ENCODE peak calls at places on chromosomes 5 and 9, in ten cellular contexts. N is tibial artery, E is testis, K is RWPE1, H is suprapubic skin, I is ascending aorta, W is PC-9, Q is SK-N-SH, X is uterus, V is pancreas. U is an unnamed sample.

GRCh38 chr9:34689512-34689911 is 1.6 kb downstream of the CCL19 start:
- DNase-seq in H (no peak), K (no peak), N (no peak), E (no peak), X (no peak), Q (no peak), W (no peak), V (no peak), I (no peak), U (no peak)

GRCh38 chr9:86549434-86549833 is 195.2 kb upstream of the TUT7 start:
- DNase-seq in K (no peak), V (no peak), H (no peak), N (no peak), Q (no peak), I (no peak), E (no peak), W (no peak), X (no peak), U (no peak)

GRCh38 chr5:67515762-67516161 is 319.2 kb upstream of the CD180 start:
- DNase-seq in V (no peak), Q (no peak), W (no peak), K (no peak), H (no peak), E (no peak), N (no peak), X (no peak), I (no peak), U (no peak)

GRCh38 chr5:102218159-102218558 is 77.9 kb downstream of the SLCO4C1 start:
- DNase-seq in E (no peak), K (no peak), Q (no peak), H (no peak), V (no peak), W (no peak), I (no peak), N (no peak), X (no peak), U (no peak)

GRCh38 chr5:31027726-31028125 is 165.8 kb upstream of the CDH6 start:
- DNase-seq in K (no peak), W (no peak), E (no peak), N (no peak), H (no peak), V (no peak), I (no peak), X (no peak), Q (no peak), U (no peak)

GRCh38 chr9:87336914-87337333 is 160.7 kb upstream of the DAPK1 start:
- DNase-seq in I (no peak), X (peak), W (peak), K (peak), V (peak), Q (peak), E (peak), N (no peak), H (no peak), U (no peak)

GRCh38 chr5:141135030-141135717 is at the start of gene PCDHB5:
- DNase-seq in X (no peak), Q (no peak), W (no peak), V (peak), K (no peak), E (peak), H (no peak), I (no peak), N (no peak), U (no peak)

GRCh38 chr5:79546782-79547428 is 33.0 kb upstream of the HOMER1 start:
- DNase-seq in H (no peak), Q (no peak), N (no peak), E (no peak), W (no peak), V (no peak), K (no peak), X (no peak), I (no peak), U (no peak)

GRCh38 chr5:76790632-76791290 is 28.1 kb upstream of the F2RL1 start:
- DNase-seq in X (no peak), E (no peak), Q (peak), N (no peak), W (peak), H (no peak), K (peak), V (no peak), I (no peak), U (no peak)

GRCh38 chr5:97544279-97545077 is 361.4 kb upstream of the RIOK2 start:
- DNase-seq in W (no peak), N (no peak), I (no peak), H (no peak), X (no peak), Q (no peak), V (no peak), K (no peak), E (no peak), U (no peak)

GRCh38 chr9:112041536-112042243 is 133.4 kb downstream of the SUSD1 start:
- DNase-seq in H (no peak), Q (no peak), W (peak), E (no peak), N (no peak), V (no peak), I (no peak), K (peak), X (no peak), U (no peak)

GRCh38 chr9:121927636-121928035 is 165.5 kb downstream of the TTLL11 start:
- DNase-seq in I (no peak), W (no peak), X (no peak), N (no peak), E (no peak), Q (no peak), V (no peak), K (no peak), H (no peak), U (no peak)

GRCh38 chr9:124457887-124458431 is 7.7 kb downstream of the ADGRD2 start:
- DNase-seq in W (no peak), V (no peak), N (peak), E (no peak), H (no peak), Q (no peak), K (no peak), I (no peak), X (no peak), U (no peak)

GRCh38 chr5:128532127-128532526 is 5.9 kb downstream of the FBN2 start:
- DNase-seq in V (no peak), Q (no peak), X (no peak), E (no peak), N (no peak), K (no peak), I (no peak), W (no peak), H (no peak), U (no peak)

GRCh38 chr5:82355053-82355452 is 76.9 kb upstream of the RPS23 start:
- DNase-seq in I (no peak), N (no peak), V (no peak), X (no peak), K (no peak), E (no peak), W (no peak), Q (no peak), H (no peak), U (no peak)

GRCh38 chr5:35470866-35471265 is 146.8 kb upstream of the SPEF2 start:
- DNase-seq in H (no peak), W (no peak), Q (no peak), V (peak), N (no peak), K (no peak), X (peak), I (no peak), E (no peak), U (no peak)

GRCh38 chr9:78028926-78029325 is 2.7 kb downstream of the GNAQ start:
- DNase-seq in N (no peak), E (no peak), W (no peak), Q (no peak), K (no peak), X (no peak), I (no peak), H (no peak), V (no peak), U (no peak)

GRCh38 chr9:94872921-94873511 is 146.5 kb downstream of the AOPEP start:
- DNase-seq in X (peak), W (no peak), E (no peak), Q (peak), K (no peak), V (no peak), H (no peak), I (no peak), N (no peak), U (no peak)

GRCh38 chr9:17799383-17799782 is 220.5 kb downstream of the SH3GL2 start:
- DNase-seq in W (no peak), N (no peak), H (no peak), X (no peak), V (no peak), Q (no peak), K (no peak), E (no peak), I (no peak), U (no peak)
- H3K27ac ChIP-seq in W (no peak), N (no peak), H (no peak), X (no peak), V (no peak), Q (no peak), K (no peak), E (no peak), I (no peak), U (no peak)

GRCh38 chr9:137076636-137077009 is 694 bp upstream of the UAP1L1 start:
- DNase-seq in V (no peak), X (no peak), W (no peak), N (no peak), Q (no peak), K (no peak), H (no peak), I (no peak), E (no peak), U (no peak)
- H3K27ac ChIP-seq in V (no peak), X (peak), W (no peak), N (peak), Q (no peak), K (peak), H (peak), I (peak), E (peak), U (peak)

GRCh38 chr9:120893585-120893857 is 16.5 kb upstream of the PHF19 start:
- DNase-seq in X (no peak), H (no peak), Q (no peak), K (no peak), N (no peak), W (no peak), I (no peak), V (no peak), E (no peak), U (no peak)
- H3K27ac ChIP-seq in X (peak), H (no peak), Q (no peak), K (no peak), N (peak), W (no peak), I (peak), V (no peak), E (no peak), U (peak)

GRCh38 chr5:158780656-158781237 is 319.0 kb downstream of the EBF1 start:
- DNase-seq in N (no peak), K (no peak), H (no peak), W (no peak), V (no peak), I (no peak), X (no peak), E (no peak), Q (no peak), U (no peak)
- H3K27ac ChIP-seq in N (peak), K (no peak), H (no peak), W (no peak), V (no peak), I (no peak), X (no peak), E (no peak), Q (no peak), U (no peak)

DNA sequence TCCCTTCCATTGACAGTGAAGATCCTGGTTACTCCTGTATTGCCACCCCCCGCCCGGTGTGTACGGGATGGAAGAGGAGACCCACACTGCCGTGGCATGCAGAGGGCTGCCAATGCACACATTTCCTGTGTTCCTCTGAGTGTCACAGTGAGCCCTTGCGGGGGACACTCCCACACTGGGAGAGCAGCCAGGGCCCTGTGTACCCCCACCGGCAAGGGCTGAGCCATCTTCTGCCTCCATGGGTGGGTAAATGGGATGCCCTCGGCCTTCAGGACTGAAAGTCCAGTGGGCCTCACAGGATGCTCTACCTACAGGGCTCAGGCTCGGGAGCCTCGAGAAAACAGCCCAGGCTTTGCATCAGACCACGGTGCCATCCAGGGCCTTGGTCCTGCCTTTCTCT is 18.1 kb downstream of the IRX1 start:
- DNase-seq in I (no peak), N (no peak), Q (no peak), W (no peak), H (no peak), V (no peak), K (no peak), E (no peak), X (no peak), U (no peak)
- H3K27ac ChIP-seq in I (no peak), N (no peak), Q (no peak), W (no peak), H (no peak), V (no peak), K (peak), E (no peak), X (no peak), U (no peak)

GRCh38 chr9:96020300-96020821 is 144.9 kb downstream of the ERCC6L2 start:
- DNase-seq in I (no peak), W (no peak), V (no peak), H (no peak), X (no peak), Q (no peak), N (no peak), K (no peak), E (no peak), U (no peak)
- H3K27ac ChIP-seq in I (no peak), W (no peak), V (no peak), H (no peak), X (peak), Q (no peak), N (peak), K (no peak), E (peak), U (peak)

GRCh38 chr5:60788863-60789513 is 55.1 kb downstream of the ELOVL7 start:
- DNase-seq in N (no peak), V (no peak), H (no peak), X (no peak), I (no peak), E (no peak), Q (no peak), K (no peak), W (no peak), U (no peak)
- H3K27ac ChIP-seq in N (no peak), V (no peak), H (no peak), X (no peak), I (no peak), E (no peak), Q (no peak), K (no peak), W (no peak), U (no peak)